ENCODE peak calls at places on chromosomes 16 and 17, in six cellular contexts. B is GM20000, K is OCI-LY7, Z is foreskin fibroblast, F is A549, E is neural crest cell. R is an unnamed sample.
A peak's percentile ranks its signal among the peaks of the same experiment; 100 is the strongest.

GRCh38 chr17:19418312-19418992 is 7.4 kb downstream of the RNF112 start:
- DNase-seq in B (no peak), K (peak; percentile 34), Z (peak; percentile 36), F (peak; percentile 28), E (no peak), R (peak; percentile 29)

GRCh38 chr17:82960419-82961271 is 118.8 kb upstream of the METRNL start:
- DNase-seq in B (no peak), K (no peak), Z (no peak), F (no peak), E (no peak), R (no peak)

GRCh38 chr17:81976332-81977210 is 858 bp upstream of the ASPSCR1 start:
- DNase-seq in B (no peak), K (peak; percentile 48), Z (no peak), F (peak; percentile 44), E (no peak), R (peak; percentile 56)

GRCh38 chr17:54626146-54626703 is 274.4 kb upstream of the TOM1L1 start:
- DNase-seq in B (no peak), K (no peak), Z (no peak), F (no peak), E (no peak), R (no peak)

GRCh38 chr17:50049636-50050035 is 6.3 kb upstream of the ITGA3 start:
- DNase-seq in B (no peak), K (no peak), Z (no peak), F (peak; percentile 37), E (no peak), R (no peak)

GRCh38 chr17:45341389-45342158 is 24.8 kb upstream of the MAP3K14 start:
- DNase-seq in B (no peak), K (no peak), Z (peak; percentile 99), F (peak; percentile 94), E (peak; percentile 30), R (no peak)

GRCh38 chr16:67666538-67667433 is at the start of the genes C16orf86 and ENKD1:
- DNase-seq in B (peak; percentile 96), K (peak; percentile 89), Z (peak; percentile 73), F (peak; percentile 62), E (peak; percentile 81), R (peak; percentile 87)

GRCh38 chr16:84617068-84617630 is 729 bp downstream of the COTL1 start:
- DNase-seq in B (peak; percentile 56), K (peak; percentile 64), Z (no peak), F (no peak), E (no peak), R (peak; percentile 70)

GRCh38 chr16:2042666-2043295 is 4.9 kb downstream of the NTHL1 start:
- DNase-seq in B (no peak), K (no peak), Z (no peak), F (peak; percentile 44), E (no peak), R (no peak)

GRCh38 chr16:81521141-81521626 is 76.6 kb downstream of the CMIP start:
- DNase-seq in B (peak; percentile 68), K (peak; percentile 84), Z (no peak), F (no peak), E (no peak), R (peak; percentile 93)

GRCh38 chr16:27367463-27368357 is 34.3 kb upstream of the IL21R start:
- DNase-seq in B (peak; percentile 79), K (peak; percentile 85), Z (peak; percentile 65), F (peak; percentile 74), E (peak; percentile 52), R (peak; percentile 99)

GRCh38 chr16:88839745-88840588 is 16.8 kb downstream of the GALNS start:
- DNase-seq in B (no peak), K (no peak), Z (no peak), F (no peak), E (no peak), R (no peak)

GRCh38 chr16:86406056-86406455 is 104.3 kb upstream of the FOXF1 start:
- DNase-seq in B (no peak), K (no peak), Z (no peak), F (no peak), E (no peak), R (no peak)

GRCh38 chr17:69478916-69479315 is 64.4 kb downstream of the MAP2K6 start:
- DNase-seq in B (no peak), K (no peak), Z (no peak), F (no peak), E (no peak), R (no peak)

GRCh38 chr16:3113765-3114479 is 1.5 kb downstream of the ZNF205 start:
- DNase-seq in B (no peak), K (no peak), Z (peak; percentile 37), F (peak; percentile 35), E (no peak), R (no peak)

GRCh38 chr16:63652091-63652490 is 1469.8 kb downstream of the CDH11 start:
- DNase-seq in B (no peak), K (no peak), Z (no peak), F (no peak), E (no peak), R (no peak)

GRCh38 chr17:82887255-82888164 is 47.7 kb upstream of the ZNF750 start:
- DNase-seq in B (no peak), K (no peak), Z (no peak), F (no peak), E (no peak), R (no peak)

GRCh38 chr17:77435272-77436057 is 294.7 kb downstream of the SEC14L1 start:
- DNase-seq in B (no peak), K (no peak), Z (no peak), F (no peak), E (no peak), R (peak; percentile 78)

GRCh38 chr16:1145383-1146100 is 7.4 kb upstream of the CACNA1H start:
- DNase-seq in B (no peak), K (no peak), Z (no peak), F (no peak), E (no peak), R (no peak)

GRCh38 chr17:45335721-45336120 is 18.9 kb upstream of the MAP3K14 start:
- DNase-seq in B (no peak), K (no peak), Z (no peak), F (no peak), E (no peak), R (no peak)

GRCh38 chr17:82577300-82577699 is 57.8 kb downstream of the FOXK2 start:
- DNase-seq in B (no peak), K (no peak), Z (no peak), F (no peak), E (no peak), R (no peak)

GRCh38 chr17:38673714-38674012 is 1.1 kb downstream of the EPOP start:
- DNase-seq in B (peak; percentile 63), K (no peak), Z (peak; percentile 18), F (no peak), E (no peak), R (no peak)

GRCh38 chr16:88533945-88534641 is 36.1 kb upstream of the ZC3H18 start:
- DNase-seq in B (peak; percentile 99), K (peak; percentile 87), Z (peak; percentile 48), F (peak; percentile 76), E (peak; percentile 72), R (peak; percentile 80)

GRCh38 chr17:79082311-79083190 is 7.9 kb downstream of the ENGASE start:
- DNase-seq in B (peak; percentile 83), K (peak; percentile 47), Z (no peak), F (peak; percentile 57), E (peak; percentile 64), R (peak; percentile 56)

GRCh38 chr17:57375770-57376181 is 119.5 kb downstream of the MSI2 start:
- DNase-seq in B (no peak), K (no peak), Z (no peak), F (no peak), E (no peak), R (no peak)

GRCh38 chr17:67421869-67422273 is 44.8 kb downstream of the PITPNC1 start:
- DNase-seq in B (peak; percentile 22), K (no peak), Z (peak; percentile 97), F (peak; percentile 95), E (no peak), R (peak; percentile 71)

GRCh38 chr16:3027983-3028715 is 4.3 kb downstream of the THOC6 start:
- DNase-seq in B (peak; percentile 96), K (peak; percentile 90), Z (peak; percentile 59), F (peak; percentile 89), E (peak; percentile 91), R (peak; percentile 91)

GRCh38 chr16:85627102-85627834 is 14.1 kb downstream of the GSE1 start:
- DNase-seq in B (no peak), K (no peak), Z (no peak), F (no peak), E (no peak), R (peak; percentile 41)

GRCh38 chr17:76184266-76184665 is 43.2 kb upstream of the FOXJ1 start:
- DNase-seq in B (no peak), K (no peak), Z (no peak), F (no peak), E (no peak), R (no peak)
- TF ChIP-seq CTCF in B (no peak), K (no peak), Z (no peak), F (no peak), E (no peak), R (no peak)

GRCh38 chr17:29241015-29241963 is 5.4 kb upstream of the CRYBA1 start:
- DNase-seq in B (no peak), K (peak; percentile 34), Z (peak; percentile 93), F (peak; percentile 96), E (peak; percentile 51), R (peak; percentile 30)
- TF ChIP-seq CTCF in B (peak; percentile 24), K (peak; percentile 73), Z (no peak), F (no peak), E (no peak), R (no peak)

GRCh38 chr16:56824335-56824734 is 40.7 kb upstream of the SLC12A3 start:
- DNase-seq in B (no peak), K (peak; percentile 17), Z (no peak), F (peak; percentile 30), E (peak; percentile 29), R (no peak)
- TF ChIP-seq CTCF in B (no peak), K (peak; percentile 46), Z (peak; percentile 8), F (no peak), E (peak; percentile 45), R (no peak)

GRCh38 chr17:36124879-36125824 is 21.5 kb downstream of the CCL4 start:
- DNase-seq in B (no peak), K (peak; percentile 59), Z (no peak), F (peak; percentile 22), E (no peak), R (no peak)
- TF ChIP-seq CTCF in B (no peak), K (peak; percentile 47), Z (no peak), F (no peak), E (peak; percentile 20), R (no peak)

DNA sequence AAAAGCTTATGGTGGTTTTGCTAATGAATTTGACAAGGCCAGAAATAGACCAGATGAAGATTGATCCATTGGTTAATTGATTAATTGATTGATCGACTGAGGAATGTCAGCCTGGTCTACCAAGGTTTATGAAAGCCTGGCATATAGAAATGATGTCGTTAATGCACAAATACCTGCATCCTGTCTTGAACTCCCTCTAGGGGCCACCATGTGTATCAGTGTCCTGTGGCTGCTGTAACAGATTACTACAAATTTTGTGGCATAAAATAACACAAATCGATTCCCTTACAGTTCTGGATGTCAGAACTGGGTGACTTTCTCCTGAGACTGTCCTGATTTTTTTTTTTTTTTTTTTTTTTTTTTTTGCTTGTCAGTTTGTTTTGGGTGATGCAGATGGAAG is 553.2 kb downstream of the MAF start:
- DNase-seq in B (no peak), K (peak; percentile 27), Z (no peak), F (peak; percentile 17), E (no peak), R (peak; percentile 21)
- TF ChIP-seq CTCF in B (no peak), K (peak; percentile 75), Z (no peak), F (peak; percentile 38), E (peak; percentile 68), R (peak; percentile 48)

R was measured in activated CD8-positive, alpha-beta T cell treated with anti-CD3 and anti-CD28 coated beads for 36 hours.